ENCODE peak calls at places on chromosomes 16 and 17, in five cellular contexts. G, X, B, Q and C are unnamed samples.

GRCh38 chr17:39225974-39226683 is 384 bp upstream of the STAC2 start:
- DNase-seq in B (no peak), X (no peak), G (peak; percentile 96), Q (no peak), C (no peak)

GRCh38 chr17:82863941-82864720 is 24.3 kb upstream of the ZNF750 start:
- DNase-seq in G (no peak), X (peak; percentile 96), Q (peak; percentile 64), B (peak; percentile 86), C (peak; percentile 44)

GRCh38 chr17:7219812-7220592 is at the start of the genes ACADVL and DLG4:
- DNase-seq in X (peak; percentile 77), G (peak; percentile 74), B (peak; percentile 81), Q (peak; percentile 79), C (peak; percentile 86)

GRCh38 chr17:64091116-64091515 is 38.8 kb downstream of the ERN1 start:
- DNase-seq in Q (no peak), B (peak; percentile 78), G (no peak), X (no peak), C (peak; percentile 36)

GRCh38 chr17:17837966-17838962 is 1.5 kb upstream of the SREBF1 start:
- DNase-seq in B (peak; percentile 66), G (no peak), X (peak; percentile 81), Q (no peak), C (peak; percentile 55)

GRCh38 chr16:11149011-11149616 is 106.9 kb downstream of the SOCS1 start:
- DNase-seq in B (no peak), X (peak; percentile 63), Q (no peak), G (no peak), C (no peak)

GRCh38 chr17:46035112-46035818 is 36.2 kb downstream of the STH start:
- DNase-seq in G (peak; percentile 22), Q (no peak), B (no peak), X (no peak), C (no peak)

GRCh38 chr16:48611329-48612137 is 1.6 kb upstream of the N4BP1 start:
- DNase-seq in G (no peak), B (no peak), Q (peak; percentile 67), X (no peak), C (peak; percentile 100)

GRCh38 chr16:12099451-12100123 is 123.1 kb downstream of the SNX29 start:
- DNase-seq in Q (no peak), X (no peak), B (no peak), G (no peak), C (no peak)

GRCh38 chr16:79598341-79599181 is 2.0 kb downstream of the MAF start:
- DNase-seq in X (no peak), Q (no peak), G (peak; percentile 56), B (peak; percentile 3), C (peak; percentile 28)

GRCh38 chr17:45320931-45321461 is 4.2 kb upstream of the MAP3K14 start:
- DNase-seq in G (no peak), Q (no peak), X (peak; percentile 99), B (peak; percentile 99), C (peak; percentile 83)

GRCh38 chr17:49914096-49914490 is 54.9 kb upstream of the DLX4 start:
- DNase-seq in Q (no peak), X (no peak), B (no peak), G (peak; percentile 84), C (no peak)

GRCh38 chr17:36728030-36728991 is 126.9 kb downstream of the MRM1 start:
- DNase-seq in X (no peak), B (no peak), Q (no peak), G (no peak), C (no peak)

GRCh38 chr17:46739982-46740381 is 78.5 kb downstream of the WNT3 start:
- DNase-seq in B (no peak), X (no peak), G (no peak), Q (no peak), C (no peak)

GRCh38 chr16:72877374-72878028 is 170.4 kb downstream of the ZFHX3 start:
- DNase-seq in Q (no peak), B (peak; percentile 98), G (no peak), X (peak; percentile 94), C (peak; percentile 73)

GRCh38 chr17:17900615-17901520 is 64.1 kb upstream of the SREBF1 start:
- DNase-seq in X (peak; percentile 99), B (peak; percentile 99), G (no peak), Q (no peak), C (peak; percentile 74)

GRCh38 chr17:42563950-42564349 is 2.0 kb downstream of the COASY start:
- DNase-seq in Q (no peak), B (no peak), G (no peak), X (no peak), C (no peak)

GRCh38 chr17:11351479-11351878 is 110.5 kb downstream of the SHISA6 start:
- DNase-seq in G (no peak), Q (no peak), B (no peak), X (no peak), C (no peak)

GRCh38 chr16:65876200-65876498 is 490.3 kb upstream of the CDH5 start:
- DNase-seq in X (no peak), B (peak; percentile 9), Q (no peak), G (no peak), C (no peak)

GRCh38 chr17:37489197-37490001 is at the start of gene DUSP14:
- DNase-seq in B (peak; percentile 54), X (peak; percentile 54), Q (peak; percentile 70), G (peak; percentile 100), C (peak; percentile 49)

GRCh38 chr17:79722787-79723186 is 8.0 kb upstream of the ENPP7 start:
- DNase-seq in Q (no peak), B (no peak), X (no peak), G (no peak), C (no peak)

GRCh38 chr16:54361813-54362212 is 75.2 kb upstream of the IRX3 start:
- DNase-seq in B (no peak), X (no peak), G (no peak), Q (no peak), C (no peak)

GRCh38 chr17:7884581-7885356 is 3.8 kb upstream of the CHD3 start:
- DNase-seq in X (no peak), B (no peak), G (no peak), Q (no peak), C (no peak)

GRCh38 chr16:35750701-35751104 is 2291.3 kb downstream of the TP53TG3F start:
- DNase-seq in G (no peak), Q (no peak), B (no peak), X (no peak), C (no peak)

GRCh38 chr16:84559311-84559932 is 55.0 kb upstream of the MEAK7 start:
- DNase-seq in B (no peak), G (no peak), Q (no peak), X (no peak), C (no peak)

GRCh38 chr17:29279397-29280070 is 14.4 kb downstream of the NUFIP2 start:
- DNase-seq in X (no peak), G (no peak), Q (no peak), B (no peak), C (no peak)

GRCh38 chr16:49281843-49282642 is 405 bp upstream of the CBLN1 start:
- DNase-seq in Q (peak; percentile 76), B (no peak), X (no peak), G (peak; percentile 99), C (peak; percentile 46)

GRCh38 chr17:36592316-36592710 is 634 bp downstream of the DHRS11 start:
- DNase-seq in B (no peak), G (peak; percentile 72), Q (no peak), X (peak; percentile 32), C (no peak)

GRCh38 chr17:42027961-42028790 is 8.3 kb downstream of the NKIRAS2 start:
- DNase-seq in B (no peak), G (peak; percentile 63), Q (no peak), X (no peak), C (no peak)

GRCh38 chr17:44759096-44759915 is 518 bp downstream of the ADAM11 start:
- DNase-seq in Q (no peak), G (no peak), B (no peak), X (no peak), C (no peak)

GRCh38 chr16:50525716-50526115 is 22.5 kb upstream of the NKD1 start:
- DNase-seq in X (no peak), Q (no peak), B (no peak), G (no peak), C (no peak)

GRCh38 chr17:80265205-80266068 is 4.8 kb downstream of the RNF213 start:
- DNase-seq in Q (no peak), X (no peak), B (no peak), G (no peak), C (no peak)

GRCh38 chr16:23482778-23483177 is 27.5 kb downstream of the GGA2 start:
- DNase-seq in G (no peak), X (no peak), B (no peak), Q (no peak), C (no peak)

GRCh38 chr17:35167666-35168065 is 20.0 kb downstream of the UNC45B start:
- DNase-seq in X (peak; percentile 46), B (peak; percentile 65), G (no peak), Q (no peak), C (peak; percentile 80)

GRCh38 chr17:1617620-1618174 is 10.9 kb downstream of the SLC43A2 start:
- DNase-seq in G (no peak), Q (no peak), B (peak; percentile 90), X (peak; percentile 96), C (peak; percentile 55)

GRCh38 chr17:41801374-41802062 is 10.2 kb downstream of the P3H4 start:
- DNase-seq in B (peak; percentile 78), X (peak; percentile 78), Q (peak; percentile 76), G (peak; percentile 91), C (peak; percentile 79)

GRCh38 chr16:2790631-2791030 is 3.3 kb upstream of the PRSS33 start:
- DNase-seq in Q (no peak), B (no peak), G (peak; percentile 9), X (no peak), C (no peak)

GRCh38 chr16:17396762-17397498 is 73.8 kb downstream of the XYLT1 start:
- DNase-seq in G (no peak), X (no peak), B (no peak), Q (no peak), C (no peak)